ENCODE peak calls at places on chromosomes 5 and 9, in seven cellular contexts. One of them, this sample, is unnamed.

GRCh38 chr5:96924016-96924443 is 11.8 kb upstream of the LNPEP start:
- DNase-seq in bronchial epithelial cell: peak; percentile 92
- DNase-seq in cardiac fibroblast: no peak
- DNase-seq in AG04449: no peak
- DNase-seq in fibroblast of lung: no peak
- DNase-seq in lower leg skin: no peak
- DNase-seq in MM.1S: no peak
- DNase-seq in this sample: no peak

GRCh38 chr5:127060470-127060985 is 12.8 kb downstream of the C5orf63 start:
- DNase-seq in bronchial epithelial cell: no peak
- DNase-seq in cardiac fibroblast: no peak
- DNase-seq in AG04449: no peak
- DNase-seq in fibroblast of lung: peak; percentile 34
- DNase-seq in lower leg skin: no peak
- DNase-seq in MM.1S: no peak
- DNase-seq in this sample: no peak

GRCh38 chr5:159324097-159324760 is 6.1 kb downstream of the IL12B start:
- DNase-seq in bronchial epithelial cell: peak; percentile 59
- DNase-seq in cardiac fibroblast: peak; percentile 24
- DNase-seq in AG04449: peak; percentile 65
- DNase-seq in fibroblast of lung: peak; percentile 95
- DNase-seq in lower leg skin: no peak
- DNase-seq in MM.1S: no peak
- DNase-seq in this sample: no peak

GRCh38 chr9:124105266-124105665 is 93.7 kb downstream of the LHX2 start:
- DNase-seq in bronchial epithelial cell: no peak
- DNase-seq in cardiac fibroblast: no peak
- DNase-seq in AG04449: no peak
- DNase-seq in fibroblast of lung: no peak
- DNase-seq in lower leg skin: no peak
- DNase-seq in MM.1S: no peak
- DNase-seq in this sample: no peak

GRCh38 chr9:77892171-77892570 is 139.4 kb downstream of the GNAQ start:
- DNase-seq in bronchial epithelial cell: no peak
- DNase-seq in cardiac fibroblast: no peak
- DNase-seq in AG04449: no peak
- DNase-seq in fibroblast of lung: no peak
- DNase-seq in lower leg skin: no peak
- DNase-seq in MM.1S: peak; percentile 21
- DNase-seq in this sample: no peak

GRCh38 chr5:133925866-133926488 is 42.4 kb downstream of the C5orf15 start:
- DNase-seq in bronchial epithelial cell: peak; percentile 39
- DNase-seq in cardiac fibroblast: no peak
- DNase-seq in AG04449: no peak
- DNase-seq in fibroblast of lung: peak; percentile 67
- DNase-seq in lower leg skin: no peak
- DNase-seq in MM.1S: no peak
- DNase-seq in this sample: no peak

GRCh38 chr5:32848120-32848519 is 137.0 kb downstream of the NPR3 start:
- DNase-seq in bronchial epithelial cell: no peak
- DNase-seq in cardiac fibroblast: no peak
- DNase-seq in AG04449: no peak
- DNase-seq in fibroblast of lung: no peak
- DNase-seq in lower leg skin: no peak
- DNase-seq in MM.1S: no peak
- DNase-seq in this sample: no peak

GRCh38 chr5:65818592-65818991 is 96.6 kb downstream of the NLN start:
- DNase-seq in bronchial epithelial cell: no peak
- DNase-seq in cardiac fibroblast: no peak
- DNase-seq in AG04449: no peak
- DNase-seq in fibroblast of lung: no peak
- DNase-seq in lower leg skin: no peak
- DNase-seq in MM.1S: no peak
- DNase-seq in this sample: no peak

GRCh38 chr5:2756211-2756746 is 4.8 kb upstream of the IRX2 start:
- DNase-seq in bronchial epithelial cell: peak; percentile 66
- DNase-seq in cardiac fibroblast: peak; percentile 21
- DNase-seq in AG04449: no peak
- DNase-seq in fibroblast of lung: peak; percentile 83
- DNase-seq in lower leg skin: peak; percentile 93
- DNase-seq in MM.1S: no peak
- DNase-seq in this sample: no peak

GRCh38 chr9:128316421-128316820 is 5.8 kb downstream of the TRUB2 start:
- DNase-seq in bronchial epithelial cell: no peak
- DNase-seq in cardiac fibroblast: no peak
- DNase-seq in AG04449: no peak
- DNase-seq in fibroblast of lung: no peak
- DNase-seq in lower leg skin: no peak
- DNase-seq in MM.1S: no peak
- DNase-seq in this sample: no peak

GRCh38 chr9:8718121-8718725 is 918.6 kb upstream of the DMAC1 start:
- DNase-seq in bronchial epithelial cell: peak; percentile 68
- DNase-seq in cardiac fibroblast: peak; percentile 61
- DNase-seq in AG04449: no peak
- DNase-seq in fibroblast of lung: peak; percentile 87
- DNase-seq in lower leg skin: no peak
- DNase-seq in MM.1S: no peak
- DNase-seq in this sample: no peak

GRCh38 chr5:180618830-180619562 is 27.7 kb upstream of the SCGB3A1 start:
- DNase-seq in bronchial epithelial cell: no peak
- DNase-seq in cardiac fibroblast: peak; percentile 48
- DNase-seq in AG04449: no peak
- DNase-seq in fibroblast of lung: peak; percentile 63
- DNase-seq in lower leg skin: no peak
- DNase-seq in MM.1S: no peak
- DNase-seq in this sample: no peak

GRCh38 chr9:12640866-12641636 is 52.1 kb upstream of the TYRP1 start:
- DNase-seq in bronchial epithelial cell: no peak
- DNase-seq in cardiac fibroblast: no peak
- DNase-seq in AG04449: no peak
- DNase-seq in fibroblast of lung: no peak
- DNase-seq in lower leg skin: no peak
- DNase-seq in MM.1S: no peak
- DNase-seq in this sample: peak; percentile 50

GRCh38 chr5:160287378-160288051 is 24.8 kb downstream of the CCNJL start:
- DNase-seq in bronchial epithelial cell: peak; percentile 57
- DNase-seq in cardiac fibroblast: peak; percentile 59
- DNase-seq in AG04449: no peak
- DNase-seq in fibroblast of lung: peak; percentile 70
- DNase-seq in lower leg skin: no peak
- DNase-seq in MM.1S: no peak
- DNase-seq in this sample: no peak

GRCh38 chr9:125513634-125514413 is 193.2 kb downstream of the MAPKAP1 start:
- DNase-seq in bronchial epithelial cell: peak; percentile 83
- DNase-seq in cardiac fibroblast: peak; percentile 74
- DNase-seq in AG04449: peak; percentile 17
- DNase-seq in fibroblast of lung: peak; percentile 91
- DNase-seq in lower leg skin: no peak
- DNase-seq in MM.1S: peak; percentile 88
- DNase-seq in this sample: no peak

GRCh38 chr5:1807479-1808185 is 6.4 kb downstream of the NDUFS6 start:
- DNase-seq in bronchial epithelial cell: no peak
- DNase-seq in cardiac fibroblast: no peak
- DNase-seq in AG04449: no peak
- DNase-seq in fibroblast of lung: no peak
- DNase-seq in lower leg skin: no peak
- DNase-seq in MM.1S: no peak
- DNase-seq in this sample: no peak

GRCh38 chr5:67817652-67818051 is 397.9 kb upstream of the PIK3R1 start:
- DNase-seq in bronchial epithelial cell: no peak
- DNase-seq in cardiac fibroblast: no peak
- DNase-seq in AG04449: no peak
- DNase-seq in fibroblast of lung: no peak
- DNase-seq in lower leg skin: no peak
- DNase-seq in MM.1S: no peak
- DNase-seq in this sample: no peak

GRCh38 chr5:78544531-78545200 is 103.9 kb downstream of the LHFPL2 start:
- DNase-seq in bronchial epithelial cell: no peak
- DNase-seq in cardiac fibroblast: peak; percentile 92
- DNase-seq in AG04449: no peak
- DNase-seq in fibroblast of lung: peak; percentile 94
- DNase-seq in lower leg skin: peak; percentile 74
- DNase-seq in MM.1S: no peak
- DNase-seq in this sample: no peak

GRCh38 chr5:139792218-139792617 is 3.4 kb upstream of the PSD2 start:
- DNase-seq in bronchial epithelial cell: no peak
- DNase-seq in cardiac fibroblast: no peak
- DNase-seq in AG04449: no peak
- DNase-seq in fibroblast of lung: no peak
- DNase-seq in lower leg skin: no peak
- DNase-seq in MM.1S: no peak
- DNase-seq in this sample: no peak

DNA sequence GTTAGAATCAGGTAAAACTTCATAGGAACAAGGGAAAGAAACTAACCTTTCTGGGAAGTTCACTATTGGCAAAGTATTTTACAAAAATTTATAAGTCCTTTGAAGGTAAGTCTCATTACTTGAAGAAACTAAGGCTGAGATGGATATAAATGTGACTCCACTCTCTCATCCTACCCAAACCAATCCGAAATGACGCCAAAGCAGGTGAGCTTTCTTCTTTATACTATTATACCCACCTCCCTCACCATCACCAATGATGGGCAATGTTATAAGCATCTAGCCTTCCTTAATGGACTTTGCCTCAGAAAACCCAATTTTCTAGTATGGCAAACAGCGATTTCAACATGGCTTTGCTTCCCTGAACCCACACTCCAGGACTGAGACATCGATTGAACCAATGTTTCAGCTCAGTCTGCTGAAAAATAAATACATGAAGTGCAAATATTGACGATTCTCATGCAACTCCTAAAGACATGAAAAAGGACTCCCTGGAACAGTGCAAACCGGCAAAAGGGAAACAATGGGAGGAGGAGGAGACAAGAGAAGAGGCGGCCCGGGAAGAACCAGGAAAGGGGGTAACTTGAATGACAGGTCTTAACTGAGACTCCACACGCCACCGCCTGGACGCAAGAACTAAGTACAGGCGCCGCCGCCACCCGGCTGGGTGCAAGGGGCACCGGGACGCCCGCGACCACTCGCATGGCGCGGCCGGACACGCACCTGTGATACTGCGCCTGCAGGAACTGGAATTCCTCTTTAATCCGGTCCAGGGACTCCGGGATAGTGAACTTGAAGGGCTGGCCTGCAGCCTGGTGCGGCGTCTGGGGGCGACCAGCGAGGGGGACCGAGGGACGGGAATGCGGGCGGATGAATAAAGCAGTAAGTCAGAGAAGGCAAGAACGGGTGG is 2.5 kb downstream of the TLE1 start:
- DNase-seq in bronchial epithelial cell: peak; percentile 67
- DNase-seq in cardiac fibroblast: peak; percentile 91
- DNase-seq in AG04449: no peak
- DNase-seq in fibroblast of lung: peak; percentile 84
- DNase-seq in lower leg skin: peak; percentile 95
- DNase-seq in MM.1S: peak; percentile 64
- DNase-seq in this sample: no peak
- TF ChIP-seq CTCF in bronchial epithelial cell: peak; percentile 75
- TF ChIP-seq CTCF in cardiac fibroblast: peak; percentile 45
- TF ChIP-seq CTCF in AG04449: peak; percentile 55
- TF ChIP-seq CTCF in fibroblast of lung: peak; percentile 54
- TF ChIP-seq CTCF in lower leg skin: peak; percentile 63
- TF ChIP-seq CTCF in MM.1S: peak; percentile 54
- TF ChIP-seq CTCF in this sample: peak; percentile 53

GRCh38 chr5:132420706-132421272 is 51.3 kb downstream of the SLC22A5 start:
- DNase-seq in bronchial epithelial cell: no peak
- DNase-seq in cardiac fibroblast: no peak
- DNase-seq in AG04449: no peak
- DNase-seq in fibroblast of lung: no peak
- DNase-seq in lower leg skin: peak; percentile 85
- DNase-seq in MM.1S: peak; percentile 86
- DNase-seq in this sample: no peak
- H3K4me3 ChIP-seq in bronchial epithelial cell: no peak overlapping the region
- H3K4me3 ChIP-seq in cardiac fibroblast: no peak overlapping the region
- H3K4me3 ChIP-seq in AG04449: no peak overlapping the region
- H3K4me3 ChIP-seq in fibroblast of lung: no peak overlapping the region
- H3K4me3 ChIP-seq in lower leg skin: no peak overlapping the region
- H3K4me3 ChIP-seq in MM.1S: peak overlapping the region; percentile 44
- H3K4me3 ChIP-seq in this sample: no peak overlapping the region

GRCh38 chr9:121748727-121749546 is 97.5 kb downstream of the DAB2IP start:
- DNase-seq in bronchial epithelial cell: no peak
- DNase-seq in cardiac fibroblast: no peak
- DNase-seq in AG04449: no peak
- DNase-seq in fibroblast of lung: no peak
- DNase-seq in lower leg skin: no peak
- DNase-seq in MM.1S: no peak
- DNase-seq in this sample: no peak
- TF ChIP-seq CTCF in bronchial epithelial cell: no peak
- TF ChIP-seq CTCF in cardiac fibroblast: no peak
- TF ChIP-seq CTCF in AG04449: no peak
- TF ChIP-seq CTCF in fibroblast of lung: no peak
- TF ChIP-seq CTCF in lower leg skin: no peak
- TF ChIP-seq CTCF in MM.1S: no peak
- TF ChIP-seq CTCF in this sample: no peak

DNA sequence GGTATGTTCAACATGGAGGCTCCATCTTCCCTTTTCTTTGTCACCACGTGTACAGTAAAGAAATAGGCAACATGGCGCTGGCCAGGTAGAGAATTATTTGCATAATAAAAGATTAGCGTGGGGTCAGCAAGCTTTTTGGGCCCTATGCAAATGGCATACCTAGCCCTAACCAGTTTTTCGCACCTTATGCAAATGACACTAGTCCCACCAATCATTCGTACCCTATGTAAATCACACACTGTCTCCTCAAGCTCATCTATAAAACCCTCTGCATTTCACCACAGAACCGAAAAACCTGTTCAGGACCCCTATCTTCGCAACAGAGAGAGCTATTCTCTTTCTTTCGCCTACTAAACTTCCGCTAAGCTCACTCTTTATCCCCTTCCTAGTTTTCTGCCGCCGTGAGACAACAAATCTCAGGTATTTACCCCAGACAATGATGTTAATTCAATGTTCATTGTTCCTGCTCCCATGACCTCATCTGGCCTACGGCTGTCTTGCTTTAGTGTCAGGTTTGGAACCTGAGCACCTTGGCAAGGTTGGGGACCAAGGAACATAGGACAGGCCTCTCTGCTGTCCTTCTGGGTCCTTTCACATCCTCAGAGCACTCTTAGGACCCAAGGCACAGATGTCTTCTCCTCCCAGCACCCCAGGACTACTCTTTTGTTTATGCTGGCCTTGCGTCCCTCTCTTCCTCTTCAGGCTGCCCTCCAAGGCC is 180.7 kb upstream of the RAI14 start:
- DNase-seq in bronchial epithelial cell: no peak
- DNase-seq in cardiac fibroblast: no peak
- DNase-seq in AG04449: no peak
- DNase-seq in fibroblast of lung: no peak
- DNase-seq in lower leg skin: no peak
- DNase-seq in MM.1S: no peak
- DNase-seq in this sample: no peak
- H3K4me3 ChIP-seq in bronchial epithelial cell: no peak overlapping the region
- H3K4me3 ChIP-seq in cardiac fibroblast: no peak overlapping the region
- H3K4me3 ChIP-seq in AG04449: no peak overlapping the region
- H3K4me3 ChIP-seq in fibroblast of lung: no peak overlapping the region
- H3K4me3 ChIP-seq in lower leg skin: no peak overlapping the region
- H3K4me3 ChIP-seq in MM.1S: no peak overlapping the region
- H3K4me3 ChIP-seq in this sample: no peak overlapping the region

DNA sequence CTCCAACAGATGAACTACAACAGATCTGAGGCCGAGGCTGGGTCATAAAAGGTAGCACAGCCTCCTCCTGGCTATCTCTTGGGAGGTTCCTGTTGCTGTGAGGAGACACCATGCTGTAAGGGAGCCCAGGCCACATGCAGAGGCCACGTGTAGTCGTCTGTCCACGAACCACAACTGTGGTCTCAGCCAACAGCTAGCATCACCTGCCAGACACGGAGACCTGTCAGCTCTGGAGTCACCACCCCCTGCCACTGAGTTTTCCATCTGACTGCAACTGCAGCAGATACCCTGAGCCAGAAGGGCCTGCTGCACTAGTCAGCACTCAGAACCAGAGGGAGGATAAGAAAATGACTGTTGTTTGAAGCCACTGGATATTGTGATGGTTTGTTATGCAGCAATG is 12.7 kb upstream of the GOLM1 start:
- DNase-seq in bronchial epithelial cell: no peak
- DNase-seq in cardiac fibroblast: no peak
- DNase-seq in AG04449: no peak
- DNase-seq in fibroblast of lung: no peak
- DNase-seq in lower leg skin: peak; percentile 50
- DNase-seq in MM.1S: no peak
- DNase-seq in this sample: no peak
- TF ChIP-seq CTCF in bronchial epithelial cell: no peak
- TF ChIP-seq CTCF in cardiac fibroblast: no peak
- TF ChIP-seq CTCF in AG04449: no peak
- TF ChIP-seq CTCF in fibroblast of lung: no peak
- TF ChIP-seq CTCF in lower leg skin: no peak
- TF ChIP-seq CTCF in MM.1S: no peak
- TF ChIP-seq CTCF in this sample: no peak

This sample was measured in epithelial cell of proximal tubule.